ENCODE peak calls at places on chromosomes 13 and 19, in nine cellular contexts. R, N, L, A, X, M, O, Y and S are unnamed samples.

GRCh38 chr13:29292045-29292444 is 303.4 kb downstream of the SLC7A1 start:
- DNase-seq in X (no peak), M (no peak), L (no peak), N (no peak), A (no peak), R (no peak), O (no peak), Y (no peak), S (no peak)

GRCh38 chr13:114056205-114057013 is 76.0 kb downstream of the RASA3 start:
- DNase-seq in X (no peak), O (no peak), A (no peak), Y (no peak), L (no peak), R (no peak), N (no peak), M (no peak), S (no peak)

GRCh38 chr13:76991432-76991795 is 467 bp upstream of the CLN5 start:
- DNase-seq in R (no peak), O (no peak), A (no peak), M (no peak), X (no peak), L (peak), N (no peak), Y (peak), S (peak)

GRCh38 chr19:4524808-4525562 is 6.7 kb upstream of the PLIN4 start:
- DNase-seq in A (no peak), L (peak), Y (peak), O (no peak), N (peak), X (peak), M (peak), R (peak), S (peak)

GRCh38 chr19:42092350-42092749 is 16.4 kb downstream of the ZNF574 start:
- DNase-seq in R (no peak), M (no peak), O (no peak), A (no peak), N (peak), L (no peak), X (no peak), Y (peak), S (no peak)

GRCh38 chr19:4288091-4288777 is 9.2 kb downstream of the SHD start:
- DNase-seq in X (no peak), N (no peak), R (no peak), A (no peak), O (no peak), M (no peak), Y (no peak), L (no peak), S (no peak)

GRCh38 chr19:4379383-4380253 is 20.7 kb downstream of the SH3GL1 start:
- DNase-seq in M (peak), N (no peak), R (peak), A (no peak), O (no peak), X (peak), Y (peak), L (peak), S (peak)

GRCh38 chr19:38642176-38642575 is 5.3 kb upstream of the ACTN4 start:
- DNase-seq in O (no peak), Y (no peak), A (no peak), M (no peak), R (no peak), X (no peak), N (no peak), L (no peak), S (no peak)

GRCh38 chr19:11444059-11444458 is 8.6 kb downstream of the PRKCSH start:
- DNase-seq in M (no peak), R (no peak), O (no peak), L (no peak), Y (no peak), N (no peak), X (no peak), A (no peak), S (no peak)

GRCh38 chr13:31352467-31352866 is 152.7 kb downstream of the B3GLCT start:
- DNase-seq in L (no peak), M (no peak), X (no peak), R (no peak), Y (no peak), O (no peak), A (no peak), N (no peak), S (no peak)

GRCh38 chr19:46308510-46308909 is 11.7 kb downstream of the HIF3A start:
- DNase-seq in A (no peak), Y (no peak), R (no peak), X (no peak), L (no peak), N (no peak), O (no peak), M (no peak), S (no peak)

GRCh38 chr13:108980237-108980636 is 350.8 kb downstream of the MYO16 start:
- DNase-seq in A (no peak), M (no peak), Y (no peak), N (no peak), R (no peak), X (no peak), O (no peak), L (no peak), S (no peak)

GRCh38 chr13:46964789-46965527 is 68.1 kb upstream of the HTR2A start:
- DNase-seq in Y (no peak), O (no peak), R (peak), L (no peak), X (peak), N (no peak), A (no peak), M (no peak), S (no peak)

GRCh38 chr19:12665281-12665573 is 1.3 kb downstream of the MAN2B1 start:
- DNase-seq in Y (peak), L (peak), R (no peak), O (no peak), A (no peak), N (no peak), M (no peak), X (no peak), S (peak)

GRCh38 chr13:45055902-45056648 is 64.2 kb upstream of the GTF2F2 start:
- DNase-seq in R (peak), Y (no peak), M (no peak), O (no peak), L (no peak), N (no peak), A (no peak), X (peak), S (no peak)

GRCh38 chr19:46365561-46365960 is 18.7 kb downstream of the PPP5C start:
- DNase-seq in X (peak), N (no peak), Y (no peak), A (no peak), M (no peak), L (no peak), R (no peak), O (no peak), S (no peak)

GRCh38 chr13:30872685-30873443 is 33.2 kb upstream of the MEDAG start:
- DNase-seq in O (peak), X (peak), L (no peak), N (peak), M (peak), Y (no peak), R (peak), A (no peak), S (no peak)

GRCh38 chr19:5154129-5154798 is 185.4 kb downstream of the KDM4B start:
- DNase-seq in L (peak), Y (peak), O (no peak), X (no peak), A (no peak), R (no peak), N (peak), M (no peak), S (peak)

GRCh38 chr19:29539131-29539530 is 13.3 kb downstream of the VSTM2B start:
- DNase-seq in A (no peak), M (no peak), N (no peak), R (no peak), L (no peak), Y (no peak), O (no peak), X (no peak), S (no peak)

GRCh38 chr19:39093761-39094160 is 9.6 kb downstream of the ACP7 start:
- DNase-seq in Y (no peak), X (peak), M (no peak), L (no peak), N (no peak), R (peak), A (peak), O (peak), S (no peak)

GRCh38 chr13:39777527-39778061 is 122.1 kb downstream of the COG6 start:
- DNase-seq in O (peak), R (peak), L (no peak), M (no peak), X (peak), Y (peak), N (no peak), A (peak), S (no peak)

GRCh38 chr19:33471111-33471996 is 50.2 kb downstream of the PEPD start:
- DNase-seq in N (no peak), O (no peak), M (no peak), R (no peak), A (no peak), L (no peak), X (no peak), Y (no peak), S (no peak)

GRCh38 chr13:100944791-100945345 is 270.3 kb upstream of the TMTC4 start:
- DNase-seq in Y (no peak), X (no peak), R (no peak), A (no peak), O (no peak), M (no peak), N (no peak), L (no peak), S (no peak)

GRCh38 chr13:41052441-41052840 is 8.9 kb upstream of the WBP4 start:
- DNase-seq in L (no peak), N (no peak), Y (no peak), X (no peak), A (no peak), O (no peak), R (no peak), M (no peak), S (no peak)

GRCh38 chr19:6071840-6072239 is 38.5 kb downstream of the RFX2 start:
- DNase-seq in M (no peak), L (peak), X (no peak), R (peak), N (no peak), O (no peak), Y (no peak), A (no peak), S (no peak)

GRCh38 chr19:29384676-29385075 is 141.1 kb upstream of the VSTM2B start:
- DNase-seq in X (no peak), L (no peak), A (no peak), M (peak), N (no peak), O (no peak), R (no peak), Y (no peak), S (no peak)

GRCh38 chr19:36449059-36449670 is 30.7 kb upstream of the ZFP82 start:
- DNase-seq in R (no peak), O (no peak), A (no peak), M (no peak), Y (no peak), X (no peak), L (no peak), N (no peak), S (no peak)

GRCh38 chr13:29496241-29496712 is 99.2 kb downstream of the SLC7A1 start:
- DNase-seq in N (no peak), O (no peak), A (no peak), L (no peak), M (no peak), X (no peak), Y (peak), R (no peak), S (peak)

GRCh38 chr13:49812806-49813205 is 20.3 kb upstream of the KPNA3 start:
- DNase-seq in N (no peak), L (no peak), R (no peak), O (no peak), Y (no peak), M (no peak), X (no peak), A (no peak), S (no peak)

GRCh38 chr13:112013665-112014064 is 53.3 kb upstream of the SOX1 start:
- DNase-seq in A (no peak), M (no peak), L (no peak), Y (no peak), X (no peak), R (no peak), N (no peak), O (no peak), S (no peak)

GRCh38 chr13:51823861-51824260 is 19.9 kb upstream of the DHRS12 start:
- DNase-seq in X (no peak), L (no peak), R (no peak), M (no peak), Y (no peak), N (no peak), A (no peak), O (no peak), S (no peak)

GRCh38 chr19:46935066-46935663 is 74.4 kb downstream of the ARHGAP35 start:
- DNase-seq in R (no peak), Y (no peak), L (no peak), A (no peak), O (no peak), M (no peak), X (no peak), N (no peak), S (no peak)

GRCh38 chr19:30691767-30692516 is 319.8 kb downstream of the ZNF536 start:
- DNase-seq in M (no peak), X (no peak), A (no peak), N (no peak), O (no peak), L (no peak), Y (no peak), R (no peak), S (no peak)

GRCh38 chr19:4149518-4150288 is 3.7 kb upstream of the CREB3L3 start:
- DNase-seq in N (no peak), X (no peak), L (no peak), O (no peak), R (no peak), M (no peak), A (no peak), Y (no peak), S (no peak)

GRCh38 chr19:17420267-17420924 is 549 bp downstream of the MVB12A start:
- DNase-seq in N (peak), X (peak), A (no peak), L (peak), R (no peak), O (no peak), Y (peak), M (no peak), S (peak)
- TF ChIP-seq CTCF in N (no peak), X (no peak), A (peak), L (no peak), R (no peak), O (peak), Y (no peak), M (no peak), S (no peak)

GRCh38 chr13:93118081-93118615 is 108.5 kb upstream of the GPC6 start:
- DNase-seq in Y (no peak), N (peak), A (no peak), L (no peak), M (no peak), R (no peak), X (no peak), O (no peak), S (no peak)

GRCh38 chr13:93116809-93117208 is 109.8 kb upstream of the GPC6 start:
- DNase-seq in L (no peak), Y (no peak), A (no peak), R (no peak), O (no peak), M (no peak), N (no peak), X (no peak), S (no peak)
- TF ChIP-seq CTCF in L (no peak), Y (no peak), A (no peak), R (no peak), O (no peak), M (no peak), N (no peak), X (no peak), S (no peak)

GRCh38 chr13:103762523-103762922 is 696.3 kb upstream of the SLC10A2 start:
- DNase-seq in M (no peak), A (no peak), Y (no peak), N (no peak), L (no peak), R (no peak), O (no peak), X (no peak), S (no peak)
- TF ChIP-seq CTCF in M (no peak), A (no peak), Y (no peak), N (peak), L (no peak), R (no peak), O (no peak), X (no peak), S (no peak)

GRCh38 chr13:33108620-33109019 is 92.4 kb downstream of the KL start:
- DNase-seq in A (no peak), L (no peak), O (no peak), X (no peak), N (no peak), Y (no peak), M (no peak), R (peak), S (no peak)

GRCh38 chr13:33110386-33110712 is 94.1 kb downstream of the KL start:
- DNase-seq in R (peak), Y (no peak), A (no peak), N (no peak), L (no peak), M (no peak), O (no peak), X (no peak), S (no peak)

GRCh38 chr13:33110713-33111413 is 94.6 kb downstream of the KL start:
- DNase-seq in L (peak), X (peak), Y (peak), A (no peak), N (no peak), R (peak), M (no peak), O (no peak), S (peak)

GRCh38 chr13:33109319-33109718 is 93.1 kb downstream of the KL start:
- DNase-seq in N (no peak), Y (peak), L (no peak), X (no peak), A (no peak), M (no peak), R (peak), O (no peak), S (no peak)

GRCh38 chr13:33109801-33110200 is 93.6 kb downstream of the KL start:
- DNase-seq in O (no peak), Y (peak), R (no peak), X (no peak), M (no peak), N (peak), A (no peak), L (no peak), S (peak)
- TF ChIP-seq CTCF in O (peak), Y (peak), R (peak), X (peak), M (no peak), N (peak), A (no peak), L (peak), S (peak)

DNA sequence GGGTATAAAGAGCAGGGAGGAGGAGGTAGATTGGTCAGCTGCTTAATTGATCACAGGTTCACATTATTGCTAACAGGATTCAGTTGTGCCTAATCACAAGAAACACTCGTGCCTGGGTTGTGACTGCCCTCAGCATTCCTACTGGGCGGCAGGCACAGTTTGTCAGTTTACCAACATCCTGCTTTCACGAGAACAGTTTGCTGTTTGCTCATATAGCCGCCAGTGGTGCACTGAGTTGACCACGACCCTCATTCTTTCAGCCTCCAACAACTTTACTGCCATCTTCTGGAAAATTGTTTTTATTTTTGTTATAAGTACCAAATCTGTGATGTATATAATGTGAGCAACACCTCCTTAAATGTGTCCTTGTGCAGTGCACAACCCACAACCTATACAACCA is 16.2 kb upstream of the IFT88 start:
- DNase-seq in N (no peak), X (peak), A (no peak), O (no peak), M (no peak), R (peak), L (no peak), Y (no peak), S (no peak)
- TF ChIP-seq CTCF in N (no peak), X (no peak), A (no peak), O (no peak), M (no peak), R (no peak), L (no peak), Y (no peak), S (no peak)

GRCh38 chr19:48638831-48639381 is 1.7 kb upstream of the DBP start:
- DNase-seq in A (no peak), M (no peak), O (no peak), L (no peak), X (no peak), Y (peak), N (no peak), R (no peak), S (no peak)

GRCh38 chr19:48635966-48636858 is 967 bp downstream of the DBP start:
- DNase-seq in Y (peak), N (no peak), M (no peak), X (no peak), L (no peak), O (no peak), A (no peak), R (no peak), S (no peak)

GRCh38 chr19:48636859-48637448 is at the start of gene DBP:
- DNase-seq in N (no peak), O (no peak), A (no peak), R (no peak), X (no peak), M (no peak), L (no peak), Y (no peak), S (no peak)

GRCh38 chr19:48637948-48638830 is 1.0 kb upstream of the DBP start:
- DNase-seq in N (peak), R (peak), X (peak), L (peak), O (peak), M (no peak), A (peak), Y (peak), S (peak)

GRCh38 chr19:48637449-48637947 is 319 bp upstream of the DBP start:
- DNase-seq in A (peak), O (peak), N (peak), X (peak), R (peak), M (peak), Y (peak), L (peak), S (peak)
- TF ChIP-seq CTCF in A (no peak), O (no peak), N (no peak), X (no peak), R (no peak), M (no peak), Y (no peak), L (no peak), S (no peak)

GRCh38 chr13:21081926-21082325 is 20.5 kb upstream of the LATS2 start:
- DNase-seq in R (no peak), N (no peak), X (no peak), A (no peak), O (no peak), M (no peak), L (no peak), Y (no peak), S (no peak)
- TF ChIP-seq CTCF in R (no peak), N (no peak), X (no peak), A (no peak), O (no peak), M (no peak), L (no peak), Y (no peak), S (no peak)

GRCh38 chr19:15641901-15642491 is 1.3 kb downstream of the CYP4F3 start:
- DNase-seq in M (no peak), X (no peak), O (no peak), L (no peak), R (no peak), Y (peak), A (no peak), N (no peak), S (no peak)

GRCh38 chr19:15640904-15641597 is 354 bp downstream of the CYP4F3 start:
- DNase-seq in A (no peak), R (no peak), O (no peak), M (no peak), Y (no peak), X (no peak), N (no peak), L (no peak), S (no peak)

GRCh38 chr19:15643387-15643786 is 2.7 kb downstream of the CYP4F3 start:
- DNase-seq in A (no peak), M (no peak), R (no peak), O (no peak), Y (no peak), X (no peak), N (no peak), L (no peak), S (no peak)

GRCh38 chr19:15642807-15643206 is 2.1 kb downstream of the CYP4F3 start:
- DNase-seq in R (no peak), X (no peak), O (no peak), Y (no peak), N (no peak), M (no peak), A (no peak), L (no peak), S (no peak)

DNA sequence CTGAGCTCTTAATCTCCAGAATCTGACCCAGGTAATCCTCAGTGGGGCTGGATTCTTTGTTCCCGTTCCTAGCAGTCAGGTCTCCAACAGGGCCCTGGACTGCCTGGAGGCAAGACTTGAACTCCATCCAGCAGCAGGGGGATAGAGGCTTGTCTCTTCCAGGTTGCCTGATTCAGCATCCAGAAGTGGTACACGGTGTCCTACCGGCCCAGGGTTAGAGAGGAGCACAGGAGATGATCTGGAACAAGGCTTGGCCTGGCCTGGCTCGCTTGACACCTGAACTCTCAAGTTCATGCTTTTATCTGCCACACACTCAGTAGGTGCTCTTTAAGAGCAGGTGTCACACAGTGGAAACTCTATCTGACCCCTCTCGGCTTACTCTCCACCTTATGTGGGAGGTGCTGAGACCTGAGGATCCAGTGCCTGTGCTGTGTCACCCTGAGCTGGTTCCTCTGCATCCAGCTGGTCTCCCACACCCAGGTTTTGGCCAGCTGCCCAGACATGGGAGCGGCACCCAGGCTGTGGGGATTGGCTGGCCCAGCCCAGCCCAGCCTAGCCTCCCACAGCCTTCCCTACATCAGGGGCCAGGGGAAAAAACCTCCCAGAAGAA is at the start of gene CYP4F3:
- DNase-seq in R (no peak), A (no peak), M (no peak), N (no peak), L (no peak), Y (no peak), X (no peak), O (no peak), S (no peak)
- TF ChIP-seq CTCF in R (no peak), A (no peak), M (no peak), N (no peak), L (no peak), Y (no peak), X (no peak), O (no peak), S (no peak)